ENCODE peak calls at places on chromosomes 5 and 9, in six cellular contexts. C, F, Q, G, T and W are unnamed samples.
A peak's percentile ranks its signal among the peaks of the same experiment; 100 is the strongest.

GRCh38 chr5:40679998-40680681 is 425 bp downstream of the PTGER4 start:
- DNase-seq in T (peak; percentile 37), C (peak; percentile 36), G (no peak), Q (no peak), F (no peak), W (no peak)

GRCh38 chr9:36163840-36164175 is 5.4 kb upstream of the CCIN start:
- DNase-seq in C (no peak), Q (no peak), F (peak; percentile 27), G (peak; percentile 79), T (no peak), W (no peak)

GRCh38 chr9:98832768-98833089 is 25.3 kb downstream of the GALNT12 start:
- DNase-seq in F (no peak), Q (no peak), G (no peak), C (no peak), T (no peak), W (no peak)

GRCh38 chr5:29897916-29898315 is 1295.6 kb upstream of the CDH6 start:
- DNase-seq in G (no peak), C (no peak), F (no peak), Q (no peak), T (no peak), W (no peak)

GRCh38 chr9:23674016-23674585 is 151.9 kb downstream of the ELAVL2 start:
- DNase-seq in Q (no peak), G (peak; percentile 63), C (no peak), T (no peak), F (no peak), W (no peak)

GRCh38 chr9:133640580-133641395 is 4.6 kb downstream of the DBH start:
- DNase-seq in G (no peak), C (no peak), T (no peak), Q (no peak), F (no peak), W (no peak)

GRCh38 chr5:166046956-166047355 is 2244.5 kb upstream of the WWC1 start:
- DNase-seq in C (no peak), Q (no peak), G (no peak), T (no peak), F (no peak), W (no peak)

GRCh38 chr9:109447329-109448076 is 50.6 kb downstream of the PTPN3 start:
- DNase-seq in G (no peak), F (no peak), Q (no peak), T (no peak), C (no peak), W (no peak)

GRCh38 chr5:159737263-159737662 is 179.0 kb upstream of the ADRA1B start:
- DNase-seq in C (peak; percentile 24), F (no peak), G (no peak), Q (no peak), T (no peak), W (no peak)

GRCh38 chr9:90245661-90246060 is 397.0 kb downstream of the DIRAS2 start:
- DNase-seq in G (no peak), C (no peak), T (no peak), F (no peak), Q (no peak), W (no peak)

GRCh38 chr9:126615791-126616447 is 2.2 kb downstream of the LMX1B start:
- DNase-seq in F (no peak), T (no peak), C (no peak), Q (no peak), G (no peak), W (no peak)

GRCh38 chr5:138065102-138065501 is 18.7 kb upstream of the WNT8A start:
- DNase-seq in G (no peak), T (no peak), F (peak; percentile 31), Q (no peak), C (no peak), W (no peak)

GRCh38 chr9:90805006-90805993 is 3.7 kb downstream of the SYK start:
- DNase-seq in T (no peak), G (no peak), F (no peak), C (no peak), Q (no peak), W (no peak)

GRCh38 chr9:21552244-21552825 is 70.2 kb upstream of the IFNE start:
- DNase-seq in Q (no peak), F (peak; percentile 10), T (no peak), C (no peak), G (peak; percentile 40), W (no peak)

GRCh38 chr9:21549890-21550289 is 67.8 kb upstream of the IFNE start:
- DNase-seq in F (no peak), G (no peak), Q (no peak), T (no peak), C (no peak), W (no peak)

GRCh38 chr9:21550392-21550791 is 68.3 kb upstream of the IFNE start:
- DNase-seq in T (no peak), G (no peak), F (peak; percentile 9), C (no peak), Q (no peak), W (no peak)

GRCh38 chr9:21553441-21553840 is 71.3 kb upstream of the IFNE start:
- DNase-seq in Q (no peak), F (peak; percentile 22), G (peak; percentile 42), T (no peak), C (no peak), W (no peak)

DNA sequence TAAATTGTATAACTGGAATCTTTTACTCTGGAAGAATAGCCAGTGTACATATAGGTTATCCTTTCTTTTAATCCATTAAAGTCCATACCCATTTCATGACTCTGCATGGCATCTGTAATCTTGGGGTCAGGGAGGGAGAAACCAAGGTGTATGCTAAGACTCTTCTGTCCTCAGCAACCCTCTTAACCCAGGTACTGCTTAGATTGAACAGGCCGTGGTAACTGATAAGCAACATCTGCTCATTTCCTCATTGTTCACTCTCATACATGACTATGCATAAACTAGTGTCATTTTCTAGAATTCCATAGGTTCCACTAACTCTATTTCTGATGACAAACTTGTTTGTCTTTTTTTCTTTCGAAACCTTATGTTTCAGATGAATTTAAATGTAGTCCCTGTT is 69.3 kb upstream of the IFNE start:
- DNase-seq in F (peak; percentile 22), G (peak; percentile 49), T (no peak), Q (no peak), C (no peak), W (no peak)
- H3K4me3 ChIP-seq in F (no peak overlapping the region), G (no peak overlapping the region), T (no peak overlapping the region), Q (no peak overlapping the region), C (no peak overlapping the region), W (no peak overlapping the region)

GRCh38 chr5:616342-617039 is 4.4 kb downstream of the CEP72 start:
- DNase-seq in T (no peak), F (peak; percentile 9), Q (no peak), G (no peak), C (no peak), W (no peak)
- TF ChIP-seq CTCF in T (no peak), F (no peak), Q (no peak), G (no peak), C (no peak), W (no peak)

GRCh38 chr9:92745881-92746280 is 18.8 kb downstream of the BICD2 start:
- DNase-seq in T (no peak), F (no peak), G (no peak), C (no peak), Q (no peak), W (no peak)
- H3K27me3 ChIP-seq in T (no peaks in the 10 kb centered on the region), F (no peaks in the 10 kb centered on the region), G (no peaks in the 10 kb centered on the region), C (no peaks in the 10 kb centered on the region), Q (no peaks in the 10 kb centered on the region), W (no peaks in the 10 kb centered on the region)

GRCh38 chr5:150434502-150434901 is 15.0 kb downstream of the RPS14 start:
- DNase-seq in Q (no peak), F (peak; percentile 76), C (no peak), T (no peak), G (peak; percentile 81), W (peak; percentile 53)

GRCh38 chr5:150431574-150431973 is 18.0 kb downstream of the RPS14 start:
- DNase-seq in F (no peak), G (no peak), T (no peak), C (no peak), Q (no peak), W (no peak)

GRCh38 chr5:150440948-150441812 is 8.4 kb downstream of the RPS14 start:
- DNase-seq in Q (no peak), F (no peak), C (no peak), T (no peak), G (no peak), W (no peak)

GRCh38 chr5:150438873-150439546 is 10.5 kb downstream of the RPS14 start:
- DNase-seq in T (no peak), Q (no peak), G (peak; percentile 17), C (no peak), F (peak; percentile 45), W (no peak)

GRCh38 chr5:150436141-150436680 is 13.3 kb downstream of the RPS14 start:
- DNase-seq in G (peak; percentile 75), Q (peak; percentile 97), F (peak; percentile 91), C (peak; percentile 93), T (peak; percentile 91), W (peak; percentile 27)
- H3K4me3 ChIP-seq in G (no peak overlapping the region), Q (no peak overlapping the region), F (no peak overlapping the region), C (no peak overlapping the region), T (no peak overlapping the region), W (no peak overlapping the region)

DNA sequence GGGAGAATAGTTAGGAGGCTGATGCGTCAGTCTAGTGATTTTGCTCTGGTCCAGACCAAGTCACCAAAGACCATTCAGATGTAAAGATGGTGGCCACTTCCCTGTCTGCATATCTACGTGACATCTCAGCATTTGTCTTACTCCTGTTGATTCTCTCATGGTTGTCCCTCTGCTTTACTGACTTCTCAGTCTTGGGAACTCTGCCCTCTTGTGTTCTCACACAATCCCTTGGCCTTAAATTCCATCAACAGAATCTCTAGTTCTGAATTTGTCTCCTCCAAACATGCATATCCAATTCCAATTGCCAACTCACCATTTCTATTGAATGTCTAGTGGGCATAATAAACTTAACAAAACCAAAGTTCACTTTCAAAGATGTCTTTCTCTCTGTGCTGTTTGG is 147.8 kb downstream of the SLC24A2 start:
- DNase-seq in G (no peak), Q (no peak), F (peak; percentile 30), T (no peak), C (no peak), W (no peak)
- TF ChIP-seq CTCF in G (no peak), Q (no peak), F (peak; percentile 40), T (no peak), C (no peak), W (no peak)

DNA sequence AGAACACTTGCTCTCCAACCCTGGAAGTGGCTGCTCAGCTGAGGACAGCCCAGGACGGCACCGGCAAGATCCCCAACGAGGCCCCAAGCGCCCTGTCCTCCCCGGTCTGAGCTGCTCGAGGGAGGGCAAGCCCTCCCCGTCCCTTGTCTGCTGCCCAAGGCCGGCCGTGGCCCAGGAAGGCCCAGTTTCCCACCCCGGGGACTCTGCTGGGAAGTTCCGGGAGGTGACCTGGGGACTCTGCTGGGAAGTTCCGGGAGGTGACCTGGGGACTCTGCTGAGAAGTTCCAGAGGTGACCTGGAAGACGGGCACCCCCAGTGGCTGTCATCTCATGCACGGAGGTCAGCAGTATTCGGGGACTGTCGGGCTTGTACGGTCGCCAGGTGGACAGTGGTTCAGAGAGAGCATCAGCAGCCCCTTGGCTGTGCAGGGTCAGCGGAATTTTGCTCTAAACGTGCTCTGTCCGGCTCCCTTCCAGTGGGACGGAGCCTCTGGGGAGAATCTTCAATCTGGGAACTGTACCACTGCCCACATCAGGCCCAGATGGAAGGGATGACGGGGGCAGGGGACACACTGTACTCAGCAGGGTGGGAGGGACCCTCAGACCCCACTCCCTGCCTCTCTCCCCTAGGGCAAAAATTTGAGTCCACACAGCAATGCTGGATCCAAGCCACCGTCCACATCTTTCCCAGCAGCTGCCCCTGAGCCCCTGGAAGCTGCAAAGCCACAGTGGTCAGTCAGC is 7.2 kb downstream of the NACC2 start:
- DNase-seq in F (no peak), C (no peak), Q (no peak), G (no peak), T (no peak), W (no peak)
- H3K27me3 ChIP-seq in F (no peaks in the 10 kb centered on the region), C (no peaks in the 10 kb centered on the region), Q (no peaks in the 10 kb centered on the region), G (no peaks in the 10 kb centered on the region), T (no peaks in the 10 kb centered on the region), W (no peaks in the 10 kb centered on the region)